ENCODE peak calls at places on chromosomes 2 and 18, in seven cellular contexts. G is HL-60; Z is activated effector memory CD4-positive, alpha-beta T cell treated with anti-CD3 and anti-CD28 coated beads, Interleukin-2, amount 50 U/mL, for 16 hours; B is HFFc6; Q is HuH-7.5; N is activated naive CD8-positive, alpha-beta T cell treated with anti-CD3 and anti-CD28 coated beads, Interleukin-2, amount 10 ng/mL, durations not matched to agents 7 days and 5 days; L is CD8-positive, alpha-beta memory T cell. E is an unnamed sample.

GRCh38 chr2:8454797-8455196 is 227.1 kb upstream of the ID2 start:
- DNase-seq in G (no peak), Z (no peak), B (no peak), Q (no peak), N (no peak), L (no peak), E (no peak)

GRCh38 chr2:156435392-156435724 is 821 bp upstream of the GPD2 start:
- DNase-seq in G (no peak), Z (no peak), B (no peak), Q (peak; percentile 41), N (no peak), L (no peak), E (no peak)

GRCh38 chr2:61898810-61899209 is 6.7 kb upstream of the COMMD1 start:
- DNase-seq in G (no peak), Z (no peak), B (no peak), Q (peak; percentile 15), N (no peak), L (no peak), E (no peak)

GRCh38 chr2:21939961-21940360 is 816.2 kb downstream of the TDRD15 start:
- DNase-seq in G (no peak), Z (no peak), B (no peak), Q (no peak), N (no peak), L (no peak), E (no peak)

GRCh38 chr18:43794363-43794762 is 517.1 kb upstream of the SYT4 start:
- DNase-seq in G (no peak), Z (no peak), B (no peak), Q (no peak), N (no peak), L (no peak), E (no peak)

GRCh38 chr18:59426855-59427254 is 67.8 kb upstream of the LMAN1 start:
- DNase-seq in G (no peak), Z (no peak), B (no peak), Q (no peak), N (no peak), L (no peak), E (no peak)

GRCh38 chr2:190881480-190882326 is 1.1 kb downstream of the GLS start:
- DNase-seq in G (peak; percentile 53), Z (peak; percentile 90), B (peak; percentile 67), Q (peak; percentile 38), N (peak; percentile 84), L (peak; percentile 89), E (peak; percentile 88)

GRCh38 chr2:35989523-35989922 is 366.1 kb upstream of the CRIM1 start:
- DNase-seq in G (no peak), Z (no peak), B (no peak), Q (no peak), N (no peak), L (no peak), E (no peak)

GRCh38 chr2:205858781-205859478 is 176.6 kb downstream of the NRP2 start:
- DNase-seq in G (no peak), Z (no peak), B (peak; percentile 15), Q (no peak), N (no peak), L (no peak), E (peak; percentile 55)

GRCh38 chr2:197889041-197889440 is 84.6 kb downstream of the PLCL1 start:
- DNase-seq in G (peak; percentile 34), Z (no peak), B (peak; percentile 71), Q (no peak), N (no peak), L (no peak), E (no peak)

GRCh38 chr18:49628119-49628518 is 66.3 kb downstream of the LIPG start:
- DNase-seq in G (no peak), Z (no peak), B (no peak), Q (no peak), N (no peak), L (no peak), E (peak; percentile 82)